ENCODE peak calls at places on chromosomes 1 and 21, in four cellular contexts. H, N, U and X are unnamed samples.

GRCh38 chr1:150256549-150257341 is 829 bp upstream of the CA14 start:
- DNase-seq in H (no peak), N (no peak), U (peak), X (no peak)

GRCh38 chr1:98077691-98078090 is 156.9 kb upstream of the DPYD start:
- DNase-seq in H (no peak), N (no peak), U (no peak), X (no peak)

GRCh38 chr1:16425125-16426025 is 11.8 kb downstream of the SPATA21 start:
- DNase-seq in H (no peak), N (no peak), U (peak), X (no peak)

GRCh38 chr1:46248122-46248920 is 758 bp downstream of the RAD54L start:
- DNase-seq in H (no peak), N (peak), U (peak), X (peak)

GRCh38 chr1:64006276-64007051 is 197.0 kb upstream of the UBE2U start:
- DNase-seq in H (no peak), N (peak), U (peak), X (peak)

GRCh38 chr1:43908858-43909257 is 24.7 kb upstream of the ARTN start:
- DNase-seq in H (no peak), N (no peak), U (no peak), X (no peak)

GRCh38 chr1:60296794-60297193 is 223.2 kb upstream of the C1orf87 start:
- DNase-seq in H (no peak), N (no peak), U (no peak), X (no peak)

GRCh38 chr1:115781343-115781742 is 12.8 kb upstream of the CASQ2 start:
- DNase-seq in H (no peak), N (no peak), U (no peak), X (no peak)

GRCh38 chr21:36150192-36150711 is 6.4 kb upstream of the DOP1B start:
- DNase-seq in H (no peak), N (no peak), U (no peak), X (no peak)

GRCh38 chr1:12457771-12458170 is 160.2 kb downstream of the DHRS3 start:
- DNase-seq in H (no peak), N (no peak), U (no peak), X (no peak)

GRCh38 chr1:183882328-183883167 is 77.6 kb downstream of the RGL1 start:
- DNase-seq in H (no peak), N (no peak), U (no peak), X (no peak)

GRCh38 chr1:183887826-183888819 is 83.2 kb downstream of the RGL1 start:
- DNase-seq in H (no peak), N (no peak), U (no peak), X (no peak)

GRCh38 chr1:183884512-183884911 is 79.6 kb downstream of the RGL1 start:
- DNase-seq in H (no peak), N (no peak), U (no peak), X (no peak)

GRCh38 chr1:183883629-183884028 is 78.7 kb downstream of the RGL1 start:
- DNase-seq in H (no peak), N (no peak), U (no peak), X (no peak)

GRCh38 chr1:183885142-183885735 is 80.3 kb downstream of the RGL1 start:
- DNase-seq in H (no peak), N (no peak), U (no peak), X (no peak)
- TF ChIP-seq FOSL1 in H (no peak), N (no peak), U (no peak), X (no peak)

DNA sequence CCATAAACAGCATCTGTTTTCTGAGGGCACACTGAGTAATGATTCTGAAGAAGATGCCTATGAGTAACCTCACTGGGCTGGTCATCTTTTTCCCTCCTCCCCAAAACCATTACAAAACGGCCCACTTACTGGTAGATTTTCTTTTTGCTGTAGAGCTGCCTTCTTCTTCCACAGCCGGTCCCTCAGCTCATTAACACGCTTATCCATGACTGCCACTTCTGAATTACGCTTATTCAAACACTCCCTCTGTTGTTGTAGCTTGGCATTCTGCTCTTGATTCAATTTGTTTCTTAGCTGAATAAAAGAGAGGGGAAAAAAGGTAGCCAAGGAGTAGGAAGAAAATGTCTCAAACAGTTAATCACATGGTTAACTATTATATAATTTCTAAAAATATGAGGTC is 43.1 kb downstream of the TP53BP2 start:
- DNase-seq in H (no peak), N (no peak), U (no peak), X (no peak)
- TF ChIP-seq FOSL1 in H (no peak), N (no peak), U (no peak), X (no peak)

GRCh38 chr1:1561801-1562470 is 12.7 kb downstream of the SSU72 start:
- DNase-seq in H (no peak), N (no peak), U (no peak), X (no peak)

GRCh38 chr1:1560178-1560577 is 14.5 kb downstream of the SSU72 start:
- DNase-seq in H (no peak), N (no peak), U (no peak), X (no peak)

GRCh38 chr1:1564278-1564677 is 10.4 kb downstream of the SSU72 start:
- DNase-seq in H (no peak), N (no peak), U (no peak), X (no peak)

GRCh38 chr1:1563688-1564087 is 11.0 kb downstream of the SSU72 start:
- DNase-seq in H (no peak), N (no peak), U (no peak), X (no peak)

DNA sequence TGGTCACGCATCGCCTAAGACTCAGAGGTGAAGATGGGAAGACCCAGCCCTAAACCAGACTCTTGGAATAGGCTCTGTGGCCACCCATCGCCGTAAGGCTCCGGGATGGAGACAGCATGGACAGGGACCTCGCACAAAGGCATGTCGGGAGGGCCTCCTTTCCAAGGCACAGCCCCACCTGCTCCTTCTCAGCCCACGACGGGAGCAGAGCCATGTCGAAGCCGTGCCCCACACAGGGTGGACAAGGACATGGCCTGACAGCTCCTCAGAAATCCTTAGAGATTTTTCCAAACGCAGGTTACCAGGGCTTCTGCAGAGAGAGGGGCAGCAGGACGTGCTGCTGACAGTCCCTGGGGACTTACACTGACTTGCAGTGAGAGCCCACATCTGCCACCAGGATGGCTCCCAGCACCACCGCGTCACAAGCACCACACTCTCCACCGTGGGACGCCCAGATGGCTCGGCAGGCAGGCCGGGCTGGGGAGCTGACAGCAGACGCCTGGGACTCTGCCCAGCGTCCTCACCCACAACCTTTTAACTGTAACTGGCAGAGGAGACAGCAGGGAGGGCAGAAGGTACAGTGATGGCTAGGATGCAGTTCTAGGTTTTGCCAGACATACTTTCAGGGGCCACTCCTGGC is 12.0 kb downstream of the SSU72 start:
- DNase-seq in H (no peak), N (no peak), U (no peak), X (no peak)
- TF ChIP-seq FOSL1 in H (no peak), N (no peak), U (no peak), X (no peak)

GRCh38 chr1:15187175-15187810 is 33.7 kb downstream of the TMEM51 start:
- DNase-seq in H (no peak), N (no peak), U (no peak), X (no peak)

GRCh38 chr1:15186846-15187151 is 33.3 kb downstream of the TMEM51 start:
- DNase-seq in H (no peak), N (no peak), U (no peak), X (no peak)

GRCh38 chr1:15188678-15189077 is 35.1 kb downstream of the TMEM51 start:
- DNase-seq in H (no peak), N (no peak), U (no peak), X (no peak)

GRCh38 chr1:15189692-15190321 is 36.3 kb downstream of the TMEM51 start:
- DNase-seq in H (no peak), N (no peak), U (peak), X (no peak)

GRCh38 chr1:15188145-15188544 is 34.6 kb downstream of the TMEM51 start:
- DNase-seq in H (no peak), N (no peak), U (no peak), X (no peak)
- TF ChIP-seq FOSL1 in H (no peak), N (no peak), U (no peak), X (no peak)

GRCh38 chr1:18607289-18607760 is 23.3 kb upstream of the PAX7 start:
- DNase-seq in H (no peak), N (no peak), U (no peak), X (no peak)

GRCh38 chr1:18606443-18607288 is 24.0 kb upstream of the PAX7 start:
- DNase-seq in H (no peak), N (no peak), U (no peak), X (no peak)

GRCh38 chr1:18602533-18603211 is 28.0 kb upstream of the PAX7 start:
- DNase-seq in H (no peak), N (no peak), U (no peak), X (no peak)

GRCh38 chr1:18599704-18600103 is 30.9 kb upstream of the PAX7 start:
- DNase-seq in H (no peak), N (no peak), U (no peak), X (no peak)

GRCh38 chr1:18603212-18603852 is 27.3 kb upstream of the PAX7 start:
- DNase-seq in H (no peak), N (no peak), U (no peak), X (no peak)
- TF ChIP-seq FOSL1 in H (no peak), N (no peak), U (no peak), X (no peak)

GRCh38 chr21:42026072-42026415 is 15.9 kb upstream of the ZBTB21 start:
- DNase-seq in H (no peak), N (no peak), U (no peak), X (no peak)

GRCh38 chr21:42027085-42027803 is 17.1 kb upstream of the ZBTB21 start:
- DNase-seq in H (no peak), N (no peak), U (no peak), X (no peak)

GRCh38 chr21:42027804-42028753 is 17.9 kb upstream of the ZBTB21 start:
- DNase-seq in H (no peak), N (no peak), U (no peak), X (no peak)

GRCh38 chr21:42024261-42024877 is 14.2 kb upstream of the ZBTB21 start:
- DNase-seq in H (no peak), N (no peak), U (no peak), X (no peak)

GRCh38 chr21:42025392-42026071 is 15.4 kb upstream of the ZBTB21 start:
- DNase-seq in H (no peak), N (no peak), U (no peak), X (no peak)
- TF ChIP-seq FOSL1 in H (no peak), N (no peak), U (no peak), X (no peak)

GRCh38 chr1:167476061-167476460 is 42.3 kb downstream of the CD247 start:
- DNase-seq in H (no peak), N (no peak), U (no peak), X (no peak)
- TF ChIP-seq FOSL1 in H (no peak), N (no peak), U (no peak), X (no peak)